ENCODE peak calls at places on chromosomes 5 and 9, in ten cellular contexts. T, C, I, Z, Y, N, J, F, X and O are unnamed samples.

GRCh38 chr9:4986291-4986690 is 1.2 kb downstream of the JAK2 start:
- DNase-seq in C (no peak), T (no peak), F (no peak), I (no peak), N (peak; percentile 13), J (peak; percentile 48), X (no peak), Z (peak; percentile 15), Y (peak; percentile 46), O (peak; percentile 16)

GRCh38 chr5:53355930-53356329 is 124.5 kb upstream of the FST start:
- DNase-seq in F (no peak), X (no peak), T (no peak), Y (peak; percentile 45), Z (no peak), I (no peak), N (peak; percentile 13), J (no peak), C (no peak), O (no peak)

GRCh38 chr5:114419941-114420340 is 58.1 kb downstream of the KCNN2 start:
- DNase-seq in Y (no peak), F (no peak), J (peak; percentile 39), Z (peak; percentile 1), T (no peak), N (peak; percentile 93), C (no peak), X (no peak), I (no peak), O (no peak)

GRCh38 chr5:13511442-13511841 is 433.0 kb downstream of the DNAH5 start:
- DNase-seq in Z (no peak), F (no peak), T (no peak), J (no peak), X (peak; percentile 30), I (no peak), C (no peak), Y (no peak), N (no peak), O (no peak)

GRCh38 chr5:473344-474192 is 30.6 kb downstream of the EXOC3 start:
- DNase-seq in T (peak; percentile 41), F (peak; percentile 68), C (no peak), Y (peak; percentile 43), X (peak; percentile 69), I (peak; percentile 37), J (peak; percentile 37), Z (peak; percentile 35), N (peak; percentile 34), O (peak; percentile 76)

GRCh38 chr9:129522351-129522750 is 98.5 kb downstream of the C9orf50 start:
- DNase-seq in Z (no peak), T (no peak), Y (no peak), I (no peak), C (no peak), N (no peak), J (no peak), X (no peak), F (no peak), O (no peak)

GRCh38 chr9:138099803-138100598 is 222.4 kb downstream of the CACNA1B start:
- DNase-seq in Z (no peak), J (no peak), N (no peak), Y (no peak), T (no peak), C (peak; percentile 16), I (peak; percentile 14), X (no peak), F (no peak), O (no peak)

GRCh38 chr5:93572101-93572772 is 8.8 kb downstream of the NR2F1-AS1 start:
- DNase-seq in N (no peak), F (no peak), I (no peak), T (no peak), C (no peak), J (no peak), Y (no peak), Z (no peak), X (no peak), O (peak; percentile 30)

GRCh38 chr5:27748847-27749246 is 710.5 kb upstream of the CDH9 start:
- DNase-seq in C (no peak), N (no peak), I (no peak), X (peak; percentile 57), Z (no peak), J (no peak), F (no peak), Y (no peak), T (no peak), O (no peak)
- TF ChIP-seq CTCF in C (no peak), N (no peak), I (no peak), X (no peak), Z (no peak), J (no peak), F (no peak), Y (no peak), T (no peak), O (no peak)

GRCh38 chr5:78509884-78510769 is 138.4 kb downstream of the LHFPL2 start:
- DNase-seq in Z (no peak), N (no peak), F (peak; percentile 87), I (peak; percentile 85), T (peak; percentile 70), X (peak; percentile 43), Y (peak; percentile 29), C (peak; percentile 80), J (no peak), O (peak; percentile 79)

GRCh38 chr5:78508231-78508765 is 140.3 kb downstream of the LHFPL2 start:
- DNase-seq in J (peak; percentile 68), Y (peak; percentile 46), C (no peak), N (peak; percentile 78), T (no peak), F (no peak), X (no peak), Z (peak; percentile 54), I (no peak), O (no peak)

GRCh38 chr5:78507531-78507930 is 141.0 kb downstream of the LHFPL2 start:
- DNase-seq in F (no peak), Y (no peak), T (no peak), Z (no peak), X (no peak), I (no peak), J (no peak), C (no peak), N (no peak), O (no peak)

GRCh38 chr5:78511116-78511906 is 137.3 kb downstream of the LHFPL2 start:
- DNase-seq in F (no peak), T (no peak), Y (no peak), J (no peak), N (no peak), X (no peak), I (no peak), C (no peak), Z (no peak), O (no peak)

DNA sequence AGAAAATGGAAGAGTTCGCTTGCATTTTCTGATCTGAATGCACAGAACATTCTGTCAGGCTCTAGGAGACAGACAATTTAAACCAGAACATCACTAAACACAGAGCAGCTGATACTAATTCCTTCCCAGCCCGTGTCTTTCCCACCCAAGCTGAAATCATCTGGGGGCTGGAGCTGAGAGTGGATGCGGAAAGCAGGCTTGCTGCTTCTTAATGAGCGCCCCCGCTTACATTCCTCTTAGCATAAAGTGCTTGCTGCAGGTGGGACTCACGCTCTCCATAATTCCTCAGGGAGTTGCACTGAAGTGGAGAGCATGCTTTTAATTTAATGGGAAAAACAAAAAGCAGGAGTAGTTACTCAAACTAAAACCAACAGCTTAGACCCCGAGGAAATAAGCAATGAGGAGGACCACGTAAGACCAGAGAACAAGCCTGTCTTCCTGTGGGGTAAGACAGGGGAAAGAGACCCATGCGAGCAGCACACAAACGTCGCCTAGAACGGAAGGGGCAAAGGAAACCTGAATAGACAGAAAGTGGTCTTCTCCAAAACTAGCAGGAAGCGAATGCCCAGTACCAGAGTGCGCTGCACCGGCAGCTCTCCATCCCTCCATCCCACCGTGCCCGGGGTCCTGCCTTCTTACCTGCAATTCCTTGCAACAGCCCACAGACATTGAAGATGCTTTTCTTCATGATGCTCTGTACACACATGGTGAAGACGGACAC is 139.3 kb downstream of the LHFPL2 start:
- DNase-seq in T (no peak), Y (peak; percentile 10), F (no peak), X (no peak), J (no peak), C (no peak), I (no peak), Z (no peak), N (no peak), O (no peak)
- TF ChIP-seq CTCF in T (no peak), Y (no peak), F (no peak), X (no peak), J (no peak), C (no peak), I (no peak), Z (no peak), N (no peak), O (no peak)

DNA sequence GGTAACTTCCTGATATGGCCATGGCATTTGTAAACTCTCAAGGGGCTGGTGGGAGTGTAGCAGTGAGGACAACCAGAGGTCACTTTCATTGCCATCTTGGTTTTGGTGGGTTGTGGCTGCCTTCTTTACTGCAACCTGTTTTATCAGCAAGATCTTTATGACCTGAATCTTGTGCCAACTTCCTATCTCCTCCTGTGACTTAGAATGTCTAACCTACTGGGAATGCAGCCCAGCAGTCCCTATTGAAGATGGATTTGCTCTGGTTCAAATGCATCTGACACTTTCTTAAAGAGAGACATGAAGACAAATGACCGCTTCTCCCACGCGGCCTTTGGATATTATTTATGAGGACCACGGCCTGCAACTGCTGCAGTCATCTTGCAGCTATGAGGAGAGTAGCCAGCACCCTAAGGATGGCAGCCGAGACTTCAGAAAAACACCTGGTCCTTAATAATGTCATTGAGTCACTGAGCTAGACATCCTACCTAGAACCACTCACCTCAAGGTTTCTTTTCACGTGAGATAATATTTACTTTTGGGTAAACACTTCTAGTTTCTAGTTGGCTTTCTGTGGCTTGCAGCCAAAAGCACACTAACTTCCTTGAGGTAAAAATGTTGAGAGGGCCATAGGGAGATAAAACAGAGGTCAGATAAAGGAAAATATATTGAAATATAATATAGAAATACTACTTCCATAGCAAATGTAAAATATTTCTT is 28.2 kb downstream of the CETN3 start:
- DNase-seq in Y (no peak), J (no peak), N (no peak), C (no peak), Z (no peak), I (no peak), T (peak; percentile 5), F (no peak), X (no peak), O (no peak)
- TF ChIP-seq CTCF in Y (no peak), J (no peak), N (no peak), C (no peak), Z (no peak), I (no peak), T (no peak), F (no peak), X (no peak), O (no peak)

GRCh38 chr5:145341842-145342241 is 493.3 kb downstream of the PRELID2 start:
- DNase-seq in C (no peak), T (no peak), F (no peak), Y (no peak), X (peak; percentile 49), N (peak; percentile 28), Z (no peak), I (no peak), J (no peak), O (no peak)

GRCh38 chr5:145350501-145350900 is 484.6 kb downstream of the PRELID2 start:
- DNase-seq in N (peak; percentile 85), Z (peak; percentile 5), F (no peak), I (no peak), Y (peak; percentile 45), C (no peak), X (peak; percentile 96), T (no peak), J (no peak), O (no peak)

GRCh38 chr5:145345883-145346282 is 489.3 kb downstream of the PRELID2 start:
- DNase-seq in Y (no peak), C (no peak), X (peak; percentile 9), I (no peak), F (no peak), J (no peak), T (no peak), N (peak; percentile 55), Z (no peak), O (no peak)

DNA sequence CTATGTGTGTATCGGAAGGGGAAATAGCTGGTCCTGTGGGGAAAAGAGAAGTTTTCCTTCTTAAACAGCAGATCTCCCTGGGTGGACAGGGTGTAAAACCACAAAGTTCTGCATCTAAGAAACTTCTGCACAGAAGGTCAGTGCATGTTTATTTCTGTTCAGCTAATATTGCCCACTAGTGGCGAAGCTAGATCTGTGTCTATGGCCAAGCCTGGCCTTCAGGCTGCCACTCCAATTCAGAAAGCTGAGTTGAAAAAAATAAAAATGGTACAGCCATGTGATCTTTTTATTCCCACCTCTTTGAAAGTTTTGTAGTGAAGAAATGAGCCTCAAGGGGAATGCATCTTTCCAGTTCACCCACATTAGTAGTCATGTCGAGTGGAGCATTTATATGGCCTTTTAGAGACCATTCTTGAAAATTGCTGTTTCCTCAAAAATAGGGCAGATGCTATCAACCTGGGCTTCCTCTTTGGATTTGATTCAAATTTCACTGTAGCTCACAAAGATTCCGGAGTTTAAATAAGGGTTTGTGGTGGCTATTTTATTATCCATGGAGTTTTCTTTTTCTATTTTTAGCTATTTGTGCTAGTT is 488.0 kb downstream of the PRELID2 start:
- DNase-seq in T (peak; percentile 10), J (peak; percentile 72), I (no peak), C (no peak), Z (peak; percentile 78), X (peak; percentile 55), Y (peak; percentile 79), N (peak; percentile 72), F (no peak), O (peak; percentile 5)
- TF ChIP-seq CTCF in T (peak; percentile 37), J (peak; percentile 87), I (no peak), C (peak; percentile 37), Z (peak; percentile 86), X (peak; percentile 78), Y (peak; percentile 81), N (peak; percentile 67), F (peak; percentile 41), O (peak; percentile 37)